ENCODE peak calls at places on chromosomes 3 and 15, in nine cellular contexts. M is cardiac fibroblast, W is Peyer's patch, F is AG04449, K is hepatocyte, Y is GM12878, P is HL-60, A is GM12865, I is ovary. D is an unnamed sample.

GRCh38 chr3:9400626-9401025 is 3.2 kb downstream of the SETD5 start:
- DNase-seq in A (no peak), I (no peak), K (peak), F (no peak), M (no peak), W (no peak), P (no peak), Y (no peak), D (no peak)

GRCh38 chr3:36924748-36925521 is 19.9 kb downstream of the TRANK1 start:
- DNase-seq in P (no peak), K (no peak), Y (no peak), I (no peak), M (no peak), A (no peak), W (no peak), F (no peak), D (no peak)

GRCh38 chr3:133408366-133408765 is 8.5 kb downstream of the BFSP2 start:
- DNase-seq in M (peak), I (no peak), P (no peak), F (peak), A (no peak), K (no peak), Y (no peak), W (no peak), D (no peak)

GRCh38 chr3:20147374-20147773 is 38.6 kb downstream of the SGO1 start:
- DNase-seq in W (no peak), I (no peak), M (no peak), P (no peak), K (no peak), F (no peak), A (no peak), Y (no peak), D (no peak)

GRCh38 chr3:52498134-52499054 is 3.3 kb downstream of the STAB1 start:
- DNase-seq in A (no peak), I (no peak), K (peak), Y (no peak), F (no peak), M (peak), P (peak), W (peak), D (no peak)

GRCh38 chr15:45167631-45168205 is 20.0 kb downstream of the SHF start:
- DNase-seq in I (no peak), W (no peak), M (no peak), F (no peak), K (no peak), Y (no peak), A (no peak), P (no peak), D (no peak)

GRCh38 chr15:42033214-42033873 is 12.5 kb upstream of the PLA2G4E start:
- DNase-seq in F (no peak), I (no peak), P (no peak), K (no peak), W (no peak), A (peak), Y (peak), M (no peak), D (no peak)

GRCh38 chr3:11769704-11770103 is 77.0 kb downstream of the TAMM41 start:
- DNase-seq in A (no peak), I (no peak), W (no peak), K (no peak), P (no peak), F (no peak), M (no peak), Y (no peak), D (no peak)

GRCh38 chr15:40932146-40932545 is 3.0 kb downstream of the DLL4 start:
- DNase-seq in P (no peak), Y (no peak), F (no peak), K (no peak), W (no peak), I (no peak), A (peak), M (no peak), D (no peak)

GRCh38 chr3:183328823-183329222 is 75.8 kb downstream of the B3GNT5 start:
- DNase-seq in P (no peak), F (no peak), Y (no peak), I (no peak), K (no peak), W (no peak), A (no peak), M (peak), D (no peak)

GRCh38 chr3:74535281-74535680 is 79.2 kb downstream of the CNTN3 start:
- DNase-seq in K (no peak), F (no peak), A (no peak), Y (no peak), M (no peak), W (no peak), I (no peak), P (no peak), D (no peak)

GRCh38 chr3:88879905-88880304 is 227.5 kb upstream of the EPHA3 start:
- DNase-seq in A (no peak), P (no peak), K (no peak), F (no peak), Y (no peak), I (no peak), W (no peak), M (no peak), D (no peak)

GRCh38 chr15:60914360-60914759 is 314.7 kb downstream of the RORA start:
- DNase-seq in W (no peak), I (no peak), A (no peak), M (peak), K (no peak), F (no peak), P (no peak), Y (no peak), D (no peak)

GRCh38 chr15:60916032-60916673 is 312.9 kb downstream of the RORA start:
- DNase-seq in K (no peak), M (no peak), I (no peak), A (no peak), F (no peak), Y (no peak), W (no peak), P (peak), D (no peak)

GRCh38 chr15:60918234-60918964 is 310.7 kb downstream of the RORA start:
- DNase-seq in F (no peak), Y (no peak), I (no peak), M (no peak), P (no peak), K (peak), A (no peak), W (no peak), D (no peak)

GRCh38 chr15:60916674-60917468 is 312.2 kb downstream of the RORA start:
- DNase-seq in I (peak), P (peak), F (peak), A (peak), M (peak), Y (peak), K (peak), W (peak), D (peak)

DNA sequence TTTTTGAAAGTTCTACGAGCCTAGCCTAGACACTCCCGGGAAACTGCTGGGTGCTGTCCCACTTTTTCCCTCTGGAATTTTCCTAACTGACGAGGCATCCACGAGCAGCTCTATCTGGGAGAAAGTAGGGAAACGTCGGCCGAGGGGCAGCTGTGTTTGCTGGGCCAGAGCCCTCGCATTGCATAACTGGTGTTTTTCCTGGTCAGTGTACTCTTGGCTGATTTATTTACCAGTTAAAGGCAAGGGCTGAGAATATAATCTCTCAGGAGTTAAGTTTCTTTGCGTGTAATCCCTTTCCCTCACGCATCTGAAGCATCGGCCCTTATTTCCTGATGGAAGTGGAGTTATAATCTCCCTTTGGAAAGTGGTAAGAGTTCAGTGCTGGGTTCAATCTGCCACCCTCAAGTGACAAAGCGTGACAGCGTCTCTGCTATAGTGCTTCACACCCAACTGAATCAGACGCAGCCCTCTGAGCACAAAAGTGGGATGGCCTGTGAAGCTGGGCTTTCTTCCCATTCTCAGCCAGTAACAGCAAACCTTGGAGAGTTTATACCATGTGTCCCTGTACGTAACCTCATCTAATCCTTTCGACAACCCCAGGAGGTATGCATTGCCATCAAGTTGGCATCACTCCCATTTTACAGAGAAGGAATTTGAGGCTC is 311.5 kb downstream of the RORA start:
- DNase-seq in A (no peak), K (peak), I (peak), M (peak), W (peak), P (no peak), F (no peak), Y (no peak), D (no peak)
- H3K4me3 ChIP-seq in A (no peak), K (no peak), I (peak), M (no peak), W (no peak), P (no peak), F (no peak), Y (no peak), D (no peak)

DNA sequence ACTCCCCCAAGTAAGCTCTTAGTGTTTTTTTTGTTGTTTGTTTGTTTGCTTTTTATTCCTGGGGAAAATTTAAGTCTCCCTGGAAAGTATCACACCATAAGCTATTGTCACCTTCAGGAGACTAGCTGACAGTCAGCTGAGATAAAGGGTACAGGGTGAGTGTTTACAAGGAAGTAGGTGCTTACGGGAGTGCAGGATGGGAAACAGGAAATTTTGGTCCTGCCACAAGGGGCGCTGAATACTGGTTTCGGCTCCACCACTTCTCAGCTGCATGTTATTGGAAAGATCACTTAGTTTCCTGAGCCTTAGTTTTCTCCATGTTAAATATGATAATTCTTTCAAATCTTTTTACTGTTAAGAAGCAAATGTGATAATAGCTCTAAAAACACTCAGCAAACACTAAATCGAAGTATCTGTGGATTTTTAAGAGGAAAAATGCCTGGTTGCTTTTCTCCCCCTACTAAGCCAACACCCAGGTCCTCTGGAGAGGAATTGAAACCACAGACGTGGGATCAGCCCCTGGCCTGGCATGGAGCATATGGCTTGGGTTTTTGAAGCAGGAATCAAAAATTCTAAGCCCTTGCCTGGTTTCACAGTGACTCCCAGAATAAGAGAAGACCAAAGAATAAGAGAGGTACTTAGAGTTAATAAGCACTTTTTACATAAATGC is 90.7 kb downstream of the SCN11A start:
- DNase-seq in Y (peak), M (peak), W (peak), P (peak), A (peak), F (no peak), K (peak), I (peak), D (peak)
- TF ChIP-seq CTCF in Y (peak), M (peak), W (peak), P (peak), A (peak), F (peak), K (peak), I (no peak), D (peak)

DNA sequence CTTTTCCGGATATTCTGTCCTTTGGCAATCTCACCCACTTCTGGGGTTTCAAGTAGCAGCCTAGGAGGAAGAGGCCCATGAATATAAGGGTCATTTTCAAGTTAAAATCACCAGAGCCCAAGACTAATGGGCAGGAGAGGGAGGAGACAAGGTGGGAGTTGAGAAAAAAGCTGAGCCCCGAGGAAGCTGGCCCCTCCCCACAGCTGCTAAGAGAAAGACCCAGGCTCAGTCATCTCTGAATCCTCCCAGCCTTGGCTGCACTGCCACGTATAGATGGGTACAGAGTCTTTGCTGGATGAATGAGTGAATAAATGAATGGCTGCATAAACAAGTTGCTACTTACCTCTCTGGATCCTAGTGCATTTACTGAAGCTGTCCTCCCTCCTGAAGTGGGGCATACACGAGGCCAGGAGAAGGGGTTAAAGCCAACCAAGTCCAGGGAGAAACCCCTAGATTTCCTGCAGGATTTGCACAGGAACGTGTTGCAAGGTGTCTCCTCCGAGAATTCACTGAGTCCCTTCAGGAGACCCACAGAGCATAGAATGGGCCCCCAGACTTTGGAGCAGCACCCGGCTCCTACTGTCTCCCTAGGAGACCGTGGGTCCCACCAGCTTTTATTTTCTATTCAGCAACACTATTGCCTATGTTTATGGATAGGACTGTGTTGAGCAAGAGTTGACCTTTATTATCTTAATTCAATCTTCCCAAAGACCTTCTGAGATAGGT is 100.8 kb upstream of the LIPC start:
- DNase-seq in M (no peak), F (no peak), A (no peak), W (no peak), P (peak), Y (no peak), K (no peak), I (no peak), D (no peak)
- H3K4me3 ChIP-seq in M (no peak), F (no peak), A (no peak), W (no peak), P (peak), Y (no peak), K (no peak), I (no peak), D (no peak)

DNA sequence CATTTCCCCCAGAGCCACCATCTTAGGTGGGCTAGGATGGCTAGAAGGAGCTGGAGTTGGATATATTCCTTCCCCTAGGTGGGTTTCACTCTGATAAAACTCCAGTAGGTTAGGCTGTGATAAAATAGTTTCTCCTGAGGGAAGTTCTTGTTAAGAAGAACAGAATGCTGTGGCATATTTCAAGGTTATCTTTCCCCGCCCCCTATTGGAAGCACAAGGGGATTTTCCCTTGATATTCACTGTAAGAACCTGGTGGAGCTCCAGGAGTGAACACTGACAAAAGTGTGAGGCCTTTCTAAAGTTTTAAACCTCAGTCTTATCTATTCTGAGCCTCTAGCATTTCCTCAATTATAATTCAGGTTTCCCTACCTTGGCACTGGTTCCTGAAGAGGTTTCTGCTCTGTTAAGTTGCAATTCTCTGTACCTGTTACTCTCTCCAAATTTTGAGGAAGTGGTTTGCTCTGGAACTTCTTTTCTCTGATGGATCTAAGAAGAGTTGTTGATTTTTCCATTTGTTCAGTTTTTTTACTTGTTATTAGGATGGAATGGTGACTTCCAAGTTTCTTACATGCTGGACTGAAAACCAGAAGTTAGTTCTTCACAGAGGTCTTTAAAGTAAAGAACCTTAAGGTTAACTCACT is 113.5 kb downstream of the GMPS start:
- DNase-seq in W (no peak), K (no peak), F (no peak), Y (no peak), M (no peak), P (no peak), A (no peak), I (no peak), D (no peak)
- TF ChIP-seq CTCF in W (no peak), K (no peak), F (no peak), Y (no peak), M (no peak), P (no peak), A (no peak), I (no peak), D (no peak)

DNA sequence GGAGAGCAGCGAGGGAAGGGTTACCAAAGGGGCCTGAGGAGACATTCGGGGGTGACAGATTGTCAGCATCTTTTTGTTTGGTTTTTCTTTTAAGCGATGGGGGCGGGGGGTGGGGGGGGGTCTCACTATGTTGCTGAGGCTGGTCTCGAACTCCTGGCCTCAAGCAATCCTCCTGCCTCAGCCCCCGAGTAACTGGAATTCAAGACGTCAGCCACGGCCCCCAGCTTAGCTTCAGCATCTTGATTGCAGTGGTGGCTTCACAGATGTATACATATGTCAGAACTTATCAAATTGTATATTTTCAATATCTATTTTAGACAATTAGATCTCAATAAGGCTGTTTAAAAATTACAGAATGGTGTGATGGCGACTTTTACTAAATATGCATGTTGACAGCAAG is 30.9 kb downstream of the ZDHHC19 start:
- DNase-seq in K (no peak), M (no peak), W (no peak), P (no peak), Y (no peak), F (no peak), A (no peak), I (no peak), D (no peak)
- H3K4me3 ChIP-seq in K (no peak), M (no peak), W (no peak), P (no peak), Y (peak), F (no peak), A (peak), I (no peak), D (peak)

GRCh38 chr3:190120161-190121060 is at the start of gene P3H2:
- DNase-seq in F (no peak), Y (no peak), A (peak), M (peak), W (peak), I (peak), P (no peak), K (peak), D (no peak)
- TF ChIP-seq CTCF in F (peak), Y (peak), A (peak), M (peak), W (peak), I (no peak), P (no peak), K (peak), D (no peak)

GRCh38 chr3:45795882-45796765 is at the start of gene SLC6A20:
- DNase-seq in F (no peak), Y (no peak), M (no peak), K (peak), W (peak), P (no peak), I (no peak), A (no peak), D (no peak)

GRCh38 chr3:45794177-45794560 is 2.2 kb downstream of the SLC6A20 start:
- DNase-seq in F (no peak), I (no peak), M (no peak), W (no peak), P (no peak), A (no peak), Y (no peak), K (no peak), D (no peak)

GRCh38 chr3:45793482-45794176 is 2.7 kb downstream of the SLC6A20 start:
- DNase-seq in I (no peak), K (no peak), Y (no peak), P (no peak), M (no peak), A (no peak), F (no peak), W (peak), D (no peak)

GRCh38 chr3:45796902-45797637 is 734 bp upstream of the SLC6A20 start:
- DNase-seq in M (no peak), W (no peak), I (no peak), A (no peak), Y (no peak), F (no peak), P (no peak), K (no peak), D (no peak)

GRCh38 chr3:45795509-45795881 is 841 bp downstream of the SLC6A20 start:
- DNase-seq in P (no peak), W (no peak), A (no peak), M (peak), K (no peak), Y (no peak), I (no peak), F (no peak), D (no peak)
- H3K4me3 ChIP-seq in P (no peak), W (peak), A (no peak), M (no peak), K (peak), Y (peak), I (no peak), F (no peak), D (no peak)

GRCh38 chr3:139044366-139045210 is at the start of gene PRR23C:
- DNase-seq in W (no peak), I (no peak), M (no peak), K (no peak), F (no peak), P (no peak), Y (no peak), A (no peak), D (no peak)
- TF ChIP-seq CTCF in W (no peak), I (no peak), M (no peak), K (no peak), F (no peak), P (no peak), Y (no peak), A (no peak), D (peak)